ENCODE peak calls at places on chromosomes 11 and 22, in nine cellular contexts. F is A673, B is body of pancreas, G is IMR-90, Z is lower lobe of right lung, A is astrocyte of the cerebellum, H is RWPE2, N is stomach, V is tibial nerve. Q is an unnamed sample.

GRCh38 chr22:46171940-46172339 is 21.6 kb downstream of the PPARA start:
- DNase-seq in Z (no peak), B (peak), G (peak), F (peak), N (no peak), V (no peak), H (peak), A (peak), Q (peak)

GRCh38 chr22:50056214-50056972 is 1.7 kb downstream of the TTLL8 start:
- DNase-seq in V (no peak), N (no peak), G (no peak), Z (no peak), B (no peak), F (no peak), H (no peak), A (no peak), Q (no peak)

GRCh38 chr11:126485021-126485781 is 129.7 kb downstream of the ST3GAL4 start:
- DNase-seq in A (no peak), G (peak), N (no peak), V (no peak), B (no peak), H (no peak), Z (no peak), F (no peak), Q (peak)

GRCh38 chr11:76686261-76687079 is 15.9 kb upstream of the LRRC32 start:
- DNase-seq in A (no peak), G (no peak), Z (no peak), B (no peak), F (no peak), V (no peak), N (no peak), H (no peak), Q (no peak)

GRCh38 chr11:64319421-64319761 is 1.5 kb downstream of the PRDX5 start:
- DNase-seq in F (no peak), A (no peak), V (no peak), G (no peak), B (no peak), H (peak), Z (peak), N (no peak), Q (peak)

GRCh38 chr11:118933486-118933885 is 7.8 kb upstream of the BCL9L start:
- DNase-seq in A (no peak), F (no peak), N (peak), Z (no peak), V (no peak), H (no peak), B (peak), G (peak), Q (no peak)

GRCh38 chr11:13983081-13983751 is 20.7 kb downstream of the SPON1 start:
- DNase-seq in A (peak), H (no peak), B (no peak), N (no peak), Z (no peak), F (no peak), G (peak), V (no peak), Q (peak)

GRCh38 chr11:36295926-36296325 is at the start of gene PRR5L:
- DNase-seq in A (no peak), H (no peak), N (no peak), B (no peak), F (no peak), Z (no peak), V (no peak), G (no peak), Q (no peak)

GRCh38 chr22:41683052-41683451 is 5.6 kb downstream of the SNU13 start:
- DNase-seq in B (no peak), F (no peak), V (no peak), G (no peak), H (no peak), Z (no peak), A (no peak), N (no peak), Q (no peak)

GRCh38 chr11:65915101-65915820 is 3.6 kb downstream of the C11orf68 start:
- DNase-seq in G (no peak), B (no peak), A (no peak), H (no peak), F (no peak), Z (no peak), V (no peak), N (no peak), Q (no peak)
- H3K4me3 ChIP-seq in G (no peak), B (no peak), A (no peak), H (no peak), F (no peak), Z (no peak), V (no peak), N (no peak), Q (peak)

DNA sequence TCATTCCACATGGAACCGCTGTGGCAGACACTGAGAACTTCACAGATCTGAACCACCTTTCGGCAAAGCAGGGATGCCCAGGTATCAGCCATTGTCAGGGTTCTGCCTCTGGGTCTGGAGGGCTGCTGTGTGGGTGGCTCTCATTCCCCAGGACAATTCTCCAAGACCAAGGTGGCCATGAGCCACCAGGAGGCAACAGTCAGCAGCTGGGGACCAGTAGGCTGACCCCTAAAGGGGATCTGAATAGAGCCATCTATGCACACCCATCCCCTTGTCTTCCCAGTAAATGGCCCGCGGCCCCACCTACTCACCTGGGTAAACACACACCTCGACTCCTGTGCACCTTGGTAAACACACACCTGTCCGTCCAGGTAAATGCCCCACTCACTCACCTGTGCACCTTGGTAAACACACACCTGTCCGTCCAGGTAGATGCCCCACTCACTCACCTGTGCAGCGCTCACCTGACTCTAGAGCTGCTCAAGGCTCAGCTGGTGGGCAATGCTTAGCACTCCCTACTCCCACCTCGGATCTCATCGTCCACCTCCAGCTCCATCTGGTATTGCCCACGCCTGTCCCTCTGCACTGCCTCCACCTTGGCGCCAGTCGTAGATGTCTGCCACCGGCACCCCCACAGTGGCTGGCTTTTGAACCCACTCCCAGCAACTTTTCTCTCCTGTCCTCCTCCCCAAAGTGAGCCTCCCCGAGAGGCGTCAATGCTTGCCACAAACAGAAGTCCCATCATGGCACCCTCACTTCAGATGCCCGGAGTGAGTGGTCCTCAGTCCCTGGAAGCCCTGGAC is 10.2 kb downstream of the SLC25A1 start:
- DNase-seq in H (no peak), A (no peak), N (no peak), V (no peak), G (no peak), B (no peak), F (no peak), Z (no peak), Q (no peak)
- TF ChIP-seq CTCF in H (no peak), A (peak), N (no peak), V (no peak), G (no peak), B (no peak), F (no peak), Z (no peak), Q (no peak)

GRCh38 chr11:134124660-134125451 is 56.0 kb downstream of the JAM3 start:
- DNase-seq in G (peak), H (no peak), V (no peak), N (peak), F (no peak), A (no peak), B (peak), Z (peak), Q (peak)

GRCh38 chr11:134120921-134121526 is 52.2 kb downstream of the JAM3 start:
- DNase-seq in V (peak), H (no peak), G (peak), A (no peak), N (no peak), F (no peak), Z (no peak), B (no peak), Q (peak)

GRCh38 chr11:134120143-134120850 is 51.4 kb downstream of the JAM3 start:
- DNase-seq in B (peak), H (no peak), G (peak), Z (no peak), V (peak), A (peak), F (no peak), N (peak), Q (peak)

GRCh38 chr11:134126197-134126822 is 57.4 kb downstream of the JAM3 start:
- DNase-seq in F (no peak), V (no peak), N (no peak), G (peak), Z (no peak), A (no peak), B (no peak), H (no peak), Q (peak)

GRCh38 chr11:134125507-134125906 is 56.6 kb downstream of the JAM3 start:
- DNase-seq in Z (no peak), A (no peak), G (peak), N (no peak), F (no peak), B (no peak), H (no peak), V (no peak), Q (no peak)
- H3K4me3 ChIP-seq in Z (peak), A (no peak), G (peak), N (peak), F (no peak), B (no peak), H (no peak), V (no peak), Q (peak)

GRCh38 chr11:60838132-60838531 is 3.8 kb upstream of the CCDC86 start:
- DNase-seq in V (no peak), A (no peak), F (no peak), B (no peak), Z (no peak), H (no peak), G (peak), N (no peak), Q (peak)
- TF ChIP-seq CTCF in V (no peak), A (peak), F (no peak), B (no peak), Z (no peak), H (no peak), G (peak), N (no peak), Q (peak)